ENCODE peak calls at places on chromosomes 2 and 18, in seven cellular contexts. E is HCT116, F is HepG2, H is SK-N-SH, P is K562, M is GM12878, D is H1. W is an unnamed sample.

GRCh38 chr2:196125596-196125995 is 45.8 kb downstream of the STK17B start:
- DNase-seq in P (no peak), M (no peak), F (no peak), H (no peak), D (no peak), E (no peak), W (peak)

GRCh38 chr2:240269380-240269779 is 128.9 kb upstream of the OTOS start:
- DNase-seq in P (no peak), H (peak), E (no peak), D (no peak), F (no peak), M (no peak), W (no peak)

GRCh38 chr18:23114911-23115310 is 20.4 kb upstream of the CABLES1 start:
- DNase-seq in E (no peak), D (no peak), M (no peak), P (no peak), F (no peak), H (no peak), W (no peak)

GRCh38 chr2:118046628-118047210 is 32.8 kb upstream of the CCDC93 start:
- DNase-seq in F (peak), E (peak), H (peak), M (no peak), D (no peak), P (no peak), W (peak)

GRCh38 chr2:55842009-55842408 is 81.6 kb downstream of the EFEMP1 start:
- DNase-seq in E (no peak), F (no peak), M (no peak), D (no peak), P (no peak), H (no peak), W (no peak)

GRCh38 chr2:240636563-240637115 is 11.4 kb downstream of the GPR35 start:
- DNase-seq in P (no peak), M (no peak), D (no peak), E (no peak), F (no peak), H (peak), W (no peak)

GRCh38 chr18:12291690-12292089 is 16.4 kb upstream of the TUBB6 start:
- DNase-seq in D (no peak), E (no peak), P (peak), M (no peak), H (no peak), F (no peak), W (no peak)

GRCh38 chr18:22844184-22844583 is 88.9 kb upstream of the RBBP8 start:
- DNase-seq in E (no peak), H (no peak), D (no peak), M (no peak), P (no peak), F (no peak), W (no peak)

GRCh38 chr2:47344890-47345583 is 57.9 kb upstream of the MSH2 start:
- DNase-seq in E (peak), M (no peak), H (peak), F (peak), D (peak), P (peak), W (peak)

GRCh38 chr2:172782506-172783090 is 47.0 kb downstream of the RAPGEF4 start:
- DNase-seq in P (no peak), M (no peak), E (no peak), H (no peak), D (no peak), F (no peak), W (no peak)

GRCh38 chr2:177178797-177179196 is 33.8 kb upstream of the HNRNPA3 start:
- DNase-seq in H (no peak), F (no peak), E (no peak), M (no peak), D (no peak), P (no peak), W (no peak)

GRCh38 chr18:3427944-3428343 is 22.0 kb upstream of the TGIF1 start:
- DNase-seq in H (no peak), F (no peak), E (no peak), D (no peak), P (no peak), M (no peak), W (no peak)

GRCh38 chr2:187986392-187987105 is 305.1 kb upstream of the GULP1 start:
- DNase-seq in D (no peak), M (no peak), H (no peak), P (no peak), E (no peak), F (no peak), W (no peak)

GRCh38 chr2:111121873-111122630 is 1.3 kb downstream of the BCL2L11 start:
- DNase-seq in E (peak), P (peak), M (no peak), D (no peak), F (peak), H (peak), W (peak)

GRCh38 chr2:131039908-131040660 is 53.2 kb downstream of the FAM168B start:
- DNase-seq in D (no peak), P (no peak), M (no peak), F (no peak), H (no peak), E (no peak), W (no peak)

GRCh38 chr2:24509840-24510239 is 18.8 kb downstream of the NCOA1 start:
- DNase-seq in D (no peak), P (no peak), H (no peak), E (no peak), F (no peak), M (no peak), W (no peak)

GRCh38 chr2:230723363-230723762 is 10.7 kb downstream of the CAB39 start:
- DNase-seq in M (no peak), H (no peak), E (no peak), P (peak), D (no peak), F (no peak), W (no peak)

GRCh38 chr2:162890690-162891311 is 52.2 kb upstream of the KCNH7 start:
- DNase-seq in M (peak), D (no peak), P (peak), F (peak), E (peak), H (peak), W (peak)

GRCh38 chr2:220664272-220665107 is 907.6 kb downstream of the EPHA4 start:
- DNase-seq in F (no peak), D (no peak), P (no peak), E (no peak), M (no peak), H (no peak), W (no peak)

GRCh38 chr2:62505649-62506420 is at the start of gene TMEM17:
- DNase-seq in F (no peak), D (peak), P (peak), M (peak), E (peak), H (peak), W (peak)

GRCh38 chr2:86231680-86232372 is 32.6 kb downstream of the MRPL35 start:
- DNase-seq in H (no peak), P (no peak), F (no peak), M (no peak), E (no peak), D (no peak), W (no peak)

GRCh38 chr2:107525420-107525819 is 301.3 kb upstream of the RGPD4 start:
- DNase-seq in E (no peak), D (no peak), H (no peak), M (no peak), F (no peak), P (no peak), W (no peak)

GRCh38 chr2:7744827-7745226 is 827.6 kb downstream of the RNF144A start:
- DNase-seq in E (no peak), D (no peak), P (no peak), F (no peak), H (no peak), M (no peak), W (no peak)
- TF ChIP-seq JUND in E (no peak), D (no peak), P (no peak), F (no peak), H (no peak), M (no peak), W (no peak)

GRCh38 chr2:80312282-80312839 is 7.8 kb upstream of the LRRTM1 start:
- DNase-seq in F (no peak), M (no peak), H (no peak), P (no peak), E (no peak), D (no peak), W (no peak)

GRCh38 chr2:80311304-80311703 is 6.8 kb upstream of the LRRTM1 start:
- DNase-seq in E (no peak), P (no peak), M (no peak), F (no peak), D (no peak), H (no peak), W (no peak)
- TF ChIP-seq JUND in E (no peak), P (no peak), M (no peak), F (no peak), D (no peak), H (no peak), W (no peak)

GRCh38 chr2:189610700-189611099 is 30.1 kb upstream of the SLC40A1 start:
- DNase-seq in E (no peak), P (no peak), M (no peak), F (no peak), H (no peak), D (no peak), W (no peak)

GRCh38 chr2:189614585-189614984 is 34.0 kb upstream of the SLC40A1 start:
- DNase-seq in D (no peak), H (no peak), F (no peak), E (no peak), M (no peak), P (no peak), W (no peak)

GRCh38 chr2:189609853-189610252 is 29.3 kb upstream of the SLC40A1 start:
- DNase-seq in F (no peak), P (no peak), D (no peak), M (no peak), E (no peak), H (no peak), W (no peak)

GRCh38 chr2:189613650-189614420 is 33.2 kb upstream of the SLC40A1 start:
- DNase-seq in F (no peak), D (no peak), E (no peak), H (peak), P (no peak), M (no peak), W (no peak)

GRCh38 chr2:189613077-189613636 is 32.6 kb upstream of the SLC40A1 start:
- DNase-seq in D (no peak), F (peak), P (peak), M (no peak), E (no peak), H (no peak), W (no peak)
- TF ChIP-seq JUND in D (no peak), F (no peak), P (peak), M (no peak), E (no peak), H (no peak), W (no peak)

DNA sequence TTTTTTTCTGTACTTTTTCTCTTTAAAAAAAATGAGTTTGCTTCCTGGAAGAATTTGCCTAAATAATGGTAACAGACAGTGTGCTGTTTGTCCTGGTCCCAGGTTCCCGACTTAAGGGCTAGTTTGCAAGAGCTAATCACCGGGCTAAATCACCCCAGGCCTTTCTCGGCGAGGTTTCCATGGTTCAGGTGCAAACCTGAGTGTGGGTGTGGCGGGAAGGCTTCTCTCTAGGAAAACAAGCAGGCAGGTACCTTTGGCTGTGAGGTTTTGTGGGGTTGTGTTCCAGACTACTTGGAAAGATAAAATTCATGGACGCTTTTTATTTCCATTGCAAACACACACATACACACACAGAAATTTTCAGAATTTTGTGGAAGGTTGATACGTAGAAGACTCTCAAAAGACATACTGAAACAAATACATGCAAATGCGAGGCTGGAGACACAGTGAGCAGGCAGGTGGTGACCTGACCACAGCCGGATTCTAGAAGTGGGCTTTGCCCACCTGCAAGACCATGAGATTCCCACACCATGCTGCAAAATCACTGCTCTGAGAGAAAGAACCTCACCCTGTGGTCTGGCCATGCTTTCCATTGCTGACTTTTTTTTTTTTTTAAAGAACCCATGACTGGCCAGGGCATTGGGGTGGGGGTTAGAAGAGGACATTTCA is 815 bp downstream of the CNDP1 start:
- DNase-seq in H (no peak), F (no peak), E (no peak), D (no peak), P (no peak), M (peak), W (no peak)
- TF ChIP-seq JUND in H (no peak), F (no peak), E (no peak), D (no peak), P (no peak), M (no peak), W (no peak)

GRCh38 chr18:56593906-56594305 is 44.5 kb downstream of the TXNL1 start:
- DNase-seq in H (no peak), D (no peak), E (no peak), P (no peak), M (no peak), F (no peak), W (no peak)
- TF ChIP-seq JUND in H (no peak), D (no peak), E (no peak), P (no peak), M (no peak), F (no peak), W (no peak)

DNA sequence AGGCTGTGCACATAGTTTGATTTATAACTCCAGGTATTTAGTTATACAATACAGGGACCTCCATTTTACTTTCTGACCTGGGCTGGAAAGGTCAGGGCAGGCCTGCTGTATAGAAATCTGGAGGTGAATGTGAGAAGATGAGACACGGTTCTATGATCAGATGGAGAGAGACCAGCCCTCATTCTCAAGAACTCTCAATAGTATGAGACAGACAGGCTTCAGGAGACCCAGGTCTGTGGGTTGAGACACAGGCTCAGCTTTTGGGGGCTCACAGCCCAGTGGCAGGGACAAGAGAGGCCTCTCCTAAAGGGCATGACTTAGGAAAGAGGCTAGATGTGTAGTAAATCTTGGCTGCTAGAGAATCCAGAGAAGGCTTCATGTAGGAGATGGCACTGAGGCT is 719 bp upstream of the ATP6V1B1 start:
- DNase-seq in P (no peak), H (no peak), F (no peak), E (no peak), D (no peak), M (no peak), W (no peak)
- TF ChIP-seq JUND in P (no peak), H (no peak), F (no peak), E (no peak), D (no peak), M (no peak), W (no peak)

W was measured in T47D.